ENCODE peak calls at places on chromosomes 12 and 14, in six cellular contexts. B is ovary, A is AG04450, S is sigmoid colon, G is transverse colon, N is fibroblast of lung. F is an unnamed sample.

GRCh38 chr12:49233842-49234526 is 30.9 kb upstream of the TUBA1C start:
- DNase-seq in B (peak), A (no peak), S (peak), G (peak), N (peak), F (no peak)

GRCh38 chr12:3247596-3248270 is 170.6 kb downstream of the TSPAN9 start:
- DNase-seq in B (no peak), A (no peak), S (no peak), G (no peak), N (no peak), F (no peak)

GRCh38 chr12:96117460-96117859 is 76.7 kb upstream of the ELK3 start:
- DNase-seq in B (no peak), A (no peak), S (no peak), G (no peak), N (no peak), F (no peak)

GRCh38 chr14:105080161-105080560 is 14.9 kb upstream of the GPR132 start:
- DNase-seq in B (peak), A (no peak), S (peak), G (no peak), N (no peak), F (no peak)

GRCh38 chr14:23057757-23058653 is 685 bp upstream of the CDH24 start:
- DNase-seq in B (peak), A (peak), S (peak), G (peak), N (peak), F (peak)

GRCh38 chr14:99522934-99523660 is 41.9 kb downstream of the CCNK start:
- DNase-seq in B (no peak), A (no peak), S (no peak), G (peak), N (peak), F (no peak)

GRCh38 chr12:106049105-106049504 is 89.6 kb downstream of the NUAK1 start:
- DNase-seq in B (no peak), A (no peak), S (no peak), G (no peak), N (no peak), F (no peak)

GRCh38 chr12:48979602-48980388 is 1.7 kb downstream of the WNT1 start:
- DNase-seq in B (no peak), A (no peak), S (no peak), G (peak), N (no peak), F (no peak)

GRCh38 chr14:88189040-88189839 is 133.8 kb downstream of the KCNK10 start:
- DNase-seq in B (peak), A (peak), S (peak), G (peak), N (peak), F (no peak)

GRCh38 chr12:29241821-29242591 is 92.9 kb downstream of the FAR2 start:
- DNase-seq in B (no peak), A (peak), S (no peak), G (peak), N (peak), F (no peak)

GRCh38 chr12:21643758-21644157 is 13.9 kb downstream of the LDHB start:
- DNase-seq in B (no peak), A (no peak), S (no peak), G (no peak), N (no peak), F (no peak)

GRCh38 chr14:23327947-23328744 is 6.9 kb downstream of the PABPN1 start:
- DNase-seq in B (peak), A (peak), S (peak), G (peak), N (peak), F (peak)

GRCh38 chr12:102691773-102692555 is 211.6 kb upstream of the IGF1 start:
- DNase-seq in B (no peak), A (no peak), S (no peak), G (no peak), N (no peak), F (no peak)

GRCh38 chr12:42468853-42469252 is 120.7 kb downstream of the PRICKLE1 start:
- DNase-seq in B (no peak), A (no peak), S (no peak), G (no peak), N (no peak), F (no peak)

GRCh38 chr12:11856971-11857370 is 207.5 kb downstream of the ETV6 start:
- DNase-seq in B (no peak), A (no peak), S (no peak), G (no peak), N (no peak), F (peak)

GRCh38 chr12:124098101-124098757 is 125.2 kb downstream of the ZNF664 start:
- DNase-seq in B (no peak), A (no peak), S (no peak), G (no peak), N (no peak), F (no peak)

GRCh38 chr12:111454716-111455447 is 49.2 kb downstream of the SH2B3 start:
- DNase-seq in B (no peak), A (no peak), S (peak), G (no peak), N (no peak), F (no peak)

GRCh38 chr14:100609941-100610391 is 22.7 kb upstream of the BEGAIN start:
- DNase-seq in B (peak), A (no peak), S (peak), G (no peak), N (no peak), F (no peak)

GRCh38 chr14:85439696-85440328 is 90.1 kb upstream of the FLRT2 start:
- DNase-seq in B (no peak), A (no peak), S (no peak), G (no peak), N (peak), F (no peak)

GRCh38 chr12:79438480-79439178 is 252.1 kb downstream of the PAWR start:
- DNase-seq in B (no peak), A (no peak), S (no peak), G (no peak), N (peak), F (no peak)

GRCh38 chr12:2765608-2766007 is 29.2 kb upstream of the FKBP4 start:
- DNase-seq in B (no peak), A (no peak), S (no peak), G (no peak), N (no peak), F (no peak)

GRCh38 chr12:27237790-27238771 is 6.0 kb upstream of the STK38L start:
- DNase-seq in B (no peak), A (no peak), S (no peak), G (no peak), N (no peak), F (no peak)
- H3K4me3 ChIP-seq in B (no peak), A (no peak), S (no peak), G (no peak), N (no peak), F (no peak)

DNA sequence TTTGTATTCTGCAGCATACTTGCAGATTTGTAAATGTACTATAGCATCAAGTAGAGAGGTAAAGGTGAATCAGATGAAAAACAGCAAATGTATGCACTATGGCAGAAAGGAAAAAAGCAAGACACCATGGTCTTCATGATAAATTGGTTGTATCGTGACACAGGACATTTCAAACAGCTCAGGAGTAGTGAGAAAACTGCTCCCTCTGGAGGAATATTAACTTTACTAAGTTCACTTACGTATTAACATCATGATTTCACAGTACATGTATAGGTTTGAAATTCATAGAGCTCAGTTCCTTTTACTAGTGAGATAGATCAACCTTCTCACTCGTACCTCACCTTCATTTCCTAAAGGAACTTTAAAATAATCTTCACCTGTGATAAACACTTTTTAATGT is 6.5 kb downstream of the MBIP start:
- DNase-seq in B (no peak), A (no peak), S (no peak), G (no peak), N (no peak), F (no peak)
- TF ChIP-seq CTCF in B (no peak), A (no peak), S (no peak), G (no peak), N (no peak), F (no peak)

DNA sequence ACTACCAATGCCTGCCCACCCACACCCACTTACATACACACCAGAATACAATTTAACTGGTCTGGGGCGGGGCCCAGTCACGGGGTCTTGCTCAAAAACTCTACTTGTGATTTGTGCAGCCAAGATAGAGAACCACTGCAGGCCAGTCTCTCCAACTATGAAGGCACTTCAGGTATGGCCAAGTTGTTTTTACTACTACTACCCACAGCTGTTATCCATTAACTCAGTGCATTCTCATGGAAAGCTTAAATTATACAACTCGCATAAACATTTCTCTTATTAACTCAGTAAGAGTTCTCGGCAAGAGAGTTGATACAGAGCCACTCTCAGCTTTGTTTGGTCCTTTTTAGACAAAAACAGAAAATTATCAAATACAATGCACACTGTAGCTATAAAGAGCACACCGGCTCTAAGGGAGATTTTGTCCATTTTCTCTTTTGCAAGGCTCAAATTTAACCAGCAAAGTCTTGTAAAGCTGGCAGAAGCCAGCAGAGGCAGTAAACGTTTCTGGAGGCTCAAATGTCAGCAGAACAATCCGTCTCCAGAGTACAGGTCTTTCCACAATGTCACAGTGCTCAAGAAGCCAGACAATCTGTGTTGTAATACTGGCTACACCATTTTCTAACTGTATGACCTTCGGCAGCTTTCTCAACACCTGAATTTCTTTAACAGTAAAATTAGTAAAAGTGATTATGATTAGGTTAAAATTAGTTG is 85.9 kb downstream of the PTGER2 start:
- DNase-seq in B (no peak), A (peak), S (no peak), G (peak), N (peak), F (no peak)
- H3K4me3 ChIP-seq in B (no peak), A (no peak), S (no peak), G (no peak), N (no peak), F (no peak)

GRCh38 chr12:120235369-120236123 is 30.0 kb downstream of the PXN start:
- DNase-seq in B (no peak), A (no peak), S (no peak), G (no peak), N (no peak), F (no peak)
- TF ChIP-seq CTCF in B (no peak), A (peak), S (no peak), G (no peak), N (peak), F (no peak)

DNA sequence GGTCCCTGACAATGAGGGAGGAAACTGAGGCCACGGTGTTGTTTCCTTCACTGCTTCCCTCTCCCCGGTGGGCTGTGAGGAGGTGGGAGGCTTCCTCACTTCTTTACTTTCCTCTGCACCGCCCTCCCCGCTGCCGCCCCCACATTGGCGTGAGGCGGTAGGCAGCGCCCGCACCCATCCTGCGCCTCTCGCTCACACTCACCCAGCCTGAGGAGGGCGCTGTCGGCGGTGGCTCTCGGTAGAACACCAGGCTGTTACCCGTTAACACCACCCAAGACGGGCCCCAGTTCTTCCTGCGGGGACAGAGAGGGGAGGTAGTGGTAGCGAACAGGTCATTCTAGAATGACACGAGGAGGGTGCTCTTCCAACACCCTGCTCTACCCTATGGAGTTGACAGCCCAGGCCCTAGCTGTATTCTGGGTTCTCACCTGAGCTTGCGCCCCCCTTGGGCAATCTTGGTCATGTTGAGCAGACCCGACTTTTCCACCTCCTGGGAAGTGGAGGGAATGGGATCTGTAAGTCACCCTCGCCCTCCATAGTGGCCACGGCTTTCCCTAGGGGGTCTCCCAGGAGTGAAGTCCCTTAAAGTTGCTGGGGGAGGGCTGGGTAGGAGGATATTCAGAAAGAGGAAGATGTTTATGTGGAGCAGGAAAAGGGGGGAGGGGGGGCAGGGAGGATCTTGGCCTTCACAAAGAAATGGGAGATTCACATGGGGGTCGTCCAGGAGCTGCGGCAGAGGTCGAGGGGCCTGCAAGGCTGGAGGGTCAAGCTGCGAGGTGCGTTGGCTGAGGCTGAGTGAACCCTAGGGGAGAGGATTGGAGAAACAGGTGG is 3.3 kb downstream of the ARHGAP9 start:
- DNase-seq in B (no peak), A (no peak), S (no peak), G (peak), N (no peak), F (no peak)
- H3K4me3 ChIP-seq in B (no peak), A (peak), S (peak), G (peak), N (peak), F (peak)

GRCh38 chr12:16076553-16076952 is 165.4 kb downstream of the DERA start:
- DNase-seq in B (no peak), A (no peak), S (no peak), G (no peak), N (no peak), F (no peak)
- TF ChIP-seq CTCF in B (no peak), A (peak), S (no peak), G (peak), N (no peak), F (no peak)

GRCh38 chr12:65822732-65823480 is 1.4 kb upstream of the HMGA2 start:
- DNase-seq in B (peak), A (no peak), S (no peak), G (peak), N (peak), F (no peak)
- H3K4me3 ChIP-seq in B (no peak), A (peak), S (peak), G (peak), N (peak), F (peak)

F was measured in breast epithelium.